ENCODE peak calls at places on chromosomes 6 and 20, in five cellular contexts. A, N, Q, D and J are unnamed samples. For H3K9me3 and H3K4me1, the result is how much of the 10 kb centered on the place peaks cover.

GRCh38 chr20:8331740-8332412 is 199.8 kb downstream of the PLCB1 start:
- DNase-seq in A (no peak), N (no peak), Q (peak), D (no peak), J (no peak)

GRCh38 chr6:121653624-121654008 is 218.2 kb downstream of the GJA1 start:
- DNase-seq in A (no peak), N (no peak), Q (no peak), D (no peak), J (no peak)

GRCh38 chr6:113644861-113645575 is 212.1 kb upstream of the MARCKS start:
- DNase-seq in A (no peak), N (peak), Q (peak), D (no peak), J (no peak)

GRCh38 chr20:37360515-37361115 is 14.7 kb downstream of the SRC start:
- DNase-seq in A (no peak), N (no peak), Q (no peak), D (no peak), J (no peak)

GRCh38 chr20:33301192-33301930 is 18.3 kb downstream of the BPIFB1 start:
- DNase-seq in A (no peak), N (no peak), Q (peak), D (peak), J (no peak)

GRCh38 chr20:17624551-17625245 is 54.8 kb downstream of the DSTN start:
- DNase-seq in A (no peak), N (no peak), Q (no peak), D (no peak), J (no peak)

GRCh38 chr20:63544958-63545516 is 2.5 kb downstream of the SRMS start:
- DNase-seq in A (no peak), N (no peak), Q (no peak), D (peak), J (no peak)

GRCh38 chr6:31402324-31403282 is 792 bp upstream of the MICA start:
- DNase-seq in A (peak), N (no peak), Q (peak), D (no peak), J (peak)

GRCh38 chr20:625360-625932 is 15.3 kb upstream of the TCF15 start:
- DNase-seq in A (no peak), N (no peak), Q (no peak), D (no peak), J (no peak)

GRCh38 chr6:136201735-136202134 is 48.4 kb downstream of the MTFR2 start:
- DNase-seq in A (no peak), N (no peak), Q (peak), D (no peak), J (no peak)

GRCh38 chr6:150058231-150058792 is 10.6 kb downstream of the ULBP3 start:
- DNase-seq in A (no peak), N (no peak), Q (no peak), D (no peak), J (no peak)

GRCh38 chr6:29563435-29563834 is 3.9 kb upstream of the UBD start:
- DNase-seq in A (no peak), N (no peak), Q (no peak), D (no peak), J (no peak)

GRCh38 chr20:63639093-63639860 is 12.4 kb upstream of the GMEB2 start:
- DNase-seq in A (no peak), N (no peak), Q (no peak), D (no peak), J (no peak)

GRCh38 chr20:41261790-41262717 is 55.5 kb downstream of the ZHX3 start:
- DNase-seq in A (peak), N (no peak), Q (peak), D (no peak), J (no peak)

GRCh38 chr20:17759449-17759848 is 59.7 kb downstream of the BANF2 start:
- DNase-seq in A (no peak), N (no peak), Q (peak), D (no peak), J (no peak)

GRCh38 chr6:96468681-96469224 is 52.9 kb upstream of the UFL1 start:
- DNase-seq in A (no peak), N (no peak), Q (peak), D (no peak), J (no peak)

GRCh38 chr6:43740961-43741764 is 28.8 kb upstream of the VEGFA start:
- DNase-seq in A (no peak), N (no peak), Q (no peak), D (no peak), J (no peak)

GRCh38 chr20:22312744-22313346 is 271.5 kb downstream of the FOXA2 start:
- DNase-seq in A (peak), N (no peak), Q (peak), D (peak), J (peak)

DNA sequence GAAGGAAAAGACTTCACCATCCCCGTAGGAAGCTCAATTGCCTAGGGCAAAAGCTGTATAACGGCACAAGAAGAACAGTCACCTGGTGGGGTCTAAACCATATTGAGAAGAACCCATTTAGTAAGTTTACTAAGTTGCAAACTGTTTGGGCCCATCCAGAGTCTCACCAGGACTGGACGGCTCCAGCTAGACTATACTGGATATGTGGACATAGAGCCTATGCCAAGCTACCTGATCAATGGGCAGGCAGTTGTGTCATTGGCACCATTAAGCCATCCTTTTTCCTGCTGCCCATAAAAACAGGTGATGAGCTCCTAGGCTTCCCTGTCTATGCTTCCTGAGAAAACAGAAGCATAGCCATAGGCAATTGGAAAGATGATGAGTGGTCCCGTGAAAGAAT is 293.9 kb downstream of the RNGTT start:
- DNase-seq in A (no peak), N (no peak), Q (no peak), D (no peak), J (no peak)
- H3K9me3 ChIP-seq in A (under half), N (under half), Q (under half), D (under half), J (under half)

DNA sequence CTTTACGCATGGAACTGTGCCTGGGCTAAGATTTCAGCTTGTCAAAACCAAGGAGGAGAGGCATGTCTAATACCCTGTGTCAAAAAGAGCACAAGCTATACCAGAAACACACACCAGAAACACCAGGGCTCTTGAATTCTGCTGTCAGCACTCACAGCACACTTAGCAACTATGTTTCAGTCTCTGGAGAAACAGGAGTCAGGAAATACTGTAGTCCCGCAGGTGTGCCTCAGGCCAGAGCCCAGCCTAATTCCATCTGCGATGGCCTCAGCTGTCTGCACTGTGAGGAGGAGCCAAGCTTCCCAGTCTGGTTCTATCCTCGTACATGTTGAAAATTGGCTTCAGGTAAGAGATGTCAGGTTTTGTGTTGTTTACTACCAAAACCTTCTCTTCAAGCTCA is 31.6 kb downstream of the MTRES1 start:
- DNase-seq in A (no peak), N (no peak), Q (no peak), D (no peak), J (no peak)
- H3K27ac ChIP-seq in A (no peak), N (no peak), Q (no peak), D (no peak), J (no peak)

GRCh38 chr6:106519460-106520394 is 109.6 kb downstream of the RTN4IP1 start:
- DNase-seq in A (peak), N (peak), Q (peak), D (peak), J (peak)
- H3K4me1 ChIP-seq in A (under half), N (under half), Q (under half), D (under half), J (under half)

GRCh38 chr6:130218136-130218535 is 4.6 kb downstream of the SAMD3 start:
- DNase-seq in A (no peak), N (no peak), Q (no peak), D (no peak), J (no peak)

GRCh38 chr6:130222775-130223174 is at the start of gene SAMD3:
- DNase-seq in A (no peak), N (no peak), Q (no peak), D (no peak), J (no peak)

DNA sequence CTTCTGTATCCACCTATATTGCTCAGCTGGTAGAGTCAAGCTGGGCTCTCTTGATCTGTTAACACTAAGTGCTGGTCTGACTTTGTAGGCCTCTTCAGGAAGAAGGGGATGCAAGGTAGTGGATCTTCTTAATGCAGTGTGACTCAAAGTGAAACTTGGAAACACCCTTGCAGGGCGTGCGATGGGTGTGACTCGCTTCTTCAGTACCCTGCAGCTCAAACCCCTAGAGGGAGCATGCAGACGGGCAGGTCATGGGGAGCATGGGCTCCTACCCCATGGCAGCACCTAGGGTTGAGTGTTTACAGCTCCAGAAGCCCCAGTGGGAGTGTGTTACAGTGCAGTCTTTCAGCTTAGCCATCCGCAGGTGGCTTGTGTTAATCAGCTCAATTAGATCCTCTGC is 757 bp upstream of the SAMD3 start:
- DNase-seq in A (no peak), N (no peak), Q (no peak), D (no peak), J (no peak)
- H3K9me3 ChIP-seq in A (under half), N (under half), Q (under half), D (under half), J (under half)

GRCh38 chr6:118784641-118785164 is 109.2 kb upstream of the ASF1A start:
- DNase-seq in A (no peak), N (no peak), Q (no peak), D (no peak), J (peak)
- H3K27ac ChIP-seq in A (no peak), N (no peak), Q (no peak), D (no peak), J (no peak)

DNA sequence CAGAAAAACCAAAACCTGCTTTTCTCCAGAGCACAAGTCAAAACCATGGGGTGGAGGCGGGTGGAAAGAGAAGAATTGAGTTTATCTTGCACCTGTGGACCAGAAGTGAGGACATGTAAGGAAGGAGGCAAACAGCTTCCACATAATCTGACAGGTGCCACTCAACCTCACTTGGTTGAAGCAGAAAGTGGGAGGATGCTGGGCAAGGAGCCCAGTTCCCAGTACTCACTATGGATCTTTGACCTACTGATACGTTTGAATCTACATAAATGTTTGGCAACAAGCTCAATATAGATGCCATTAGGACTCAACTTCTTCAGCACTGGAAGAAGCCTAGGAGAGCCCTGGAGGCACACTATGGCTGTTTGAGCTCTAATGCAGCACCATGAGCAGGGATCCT is 285.5 kb downstream of the KIF16B start:
- DNase-seq in A (no peak), N (no peak), Q (no peak), D (no peak), J (no peak)
- H3K4me1 ChIP-seq in A (under half), N (under half), Q (under half), D (under half), J (under half)

DNA sequence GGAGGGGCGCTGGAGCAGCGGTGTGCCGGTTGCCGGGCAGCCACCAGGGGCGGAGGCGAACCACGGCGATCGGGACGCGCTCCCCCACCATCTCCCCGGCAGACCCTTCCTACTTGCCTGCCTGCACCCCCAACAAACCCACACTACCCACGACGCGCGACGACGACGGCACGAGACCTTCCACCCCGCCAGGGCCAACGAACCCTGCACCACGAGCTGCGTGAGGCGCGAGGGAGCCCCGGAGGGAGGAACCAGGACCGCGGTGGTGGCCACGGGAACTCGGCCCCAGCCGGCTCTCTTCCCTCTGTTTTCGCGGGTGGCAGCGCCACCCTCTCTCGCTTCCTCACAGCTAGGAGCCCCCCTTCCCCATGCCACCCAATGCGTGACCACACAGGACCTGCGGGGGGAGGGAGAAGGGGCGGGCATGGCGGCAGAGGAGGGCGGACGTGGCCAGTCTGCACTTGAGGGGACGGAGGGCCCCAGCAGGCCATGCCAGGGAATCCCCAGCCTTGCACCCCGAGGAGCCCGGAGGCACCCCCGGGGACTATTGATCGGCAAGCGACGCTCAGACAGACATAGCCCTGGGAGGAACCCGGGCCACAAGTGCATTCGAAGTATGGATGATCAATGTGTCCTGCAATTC is 1516.4 kb upstream of the DEFB115 start:
- DNase-seq in A (peak), N (peak), Q (no peak), D (no peak), J (no peak)
- H3K9me3 ChIP-seq in A (under half), N (under half), Q (under half), D (under half), J (under half)